ENCODE peak calls at places on chromosomes 2 and 18, in five cellular contexts. X is fibroblast of pulmonary artery, P is spleen, F is tibial nerve, R is endodermal cell. K is an unnamed sample.
A peak's percentile ranks its signal among the peaks of the same experiment; 100 is the strongest.

GRCh38 chr2:171319164-171319810 is 114.5 kb downstream of the METTL8 start:
- DNase-seq in X (peak; percentile 74), P (no peak), F (no peak), R (peak; percentile 72), K (peak; percentile 29)

GRCh38 chr2:126786765-126787164 is 111.9 kb upstream of the TEX51 start:
- DNase-seq in X (no peak), P (peak; percentile 37), F (no peak), R (no peak), K (no peak)

GRCh38 chr2:122203523-122203922 is 448.1 kb downstream of the TSN start:
- DNase-seq in X (peak; percentile 90), P (no peak), F (no peak), R (no peak), K (no peak)

GRCh38 chr2:235433860-235434259 is 60.0 kb upstream of the AGAP1 start:
- DNase-seq in X (peak; percentile 20), P (no peak), F (peak; percentile 26), R (peak; percentile 17), K (no peak)

GRCh38 chr2:69116438-69116837 is 103.5 kb downstream of the ANTXR1 start:
- DNase-seq in X (no peak), P (no peak), F (no peak), R (no peak), K (no peak)

GRCh38 chr2:98833172-98833916 is 102.4 kb upstream of the MGAT4A start:
- DNase-seq in X (no peak), P (no peak), F (no peak), R (no peak), K (no peak)

GRCh38 chr18:70400473-70400872 is 111.6 kb downstream of the SOCS6 start:
- DNase-seq in X (no peak), P (no peak), F (no peak), R (no peak), K (no peak)

GRCh38 chr2:113700186-113700841 is 56.1 kb downstream of the SLC35F5 start:
- DNase-seq in X (peak; percentile 12), P (peak; percentile 86), F (no peak), R (peak; percentile 55), K (peak; percentile 89)

GRCh38 chr2:100327742-100328141 is 5.4 kb upstream of the LONRF2 start:
- DNase-seq in X (no peak), P (no peak), F (no peak), R (no peak), K (no peak)

GRCh38 chr2:25740810-25741381 is 67.5 kb upstream of the DTNB start:
- DNase-seq in X (no peak), P (no peak), F (no peak), R (peak; percentile 82), K (no peak)

GRCh38 chr2:112480540-112481049 is 1.4 kb upstream of the TTL start:
- DNase-seq in X (no peak), P (no peak), F (no peak), R (no peak), K (peak; percentile 62)

GRCh38 chr2:231191896-231192872 is 6.2 kb upstream of the ARMC9 start:
- DNase-seq in X (peak; percentile 91), P (no peak), F (peak; percentile 71), R (peak; percentile 94), K (no peak)

GRCh38 chr2:215729985-215730620 is 283.2 kb downstream of the MREG start:
- DNase-seq in X (no peak), P (no peak), F (no peak), R (no peak), K (no peak)

GRCh38 chr2:5946210-5947118 is 254.3 kb downstream of the SOX11 start:
- DNase-seq in X (no peak), P (no peak), F (no peak), R (no peak), K (no peak)

GRCh38 chr2:5926896-5927512 is 234.8 kb downstream of the SOX11 start:
- DNase-seq in X (no peak), P (no peak), F (no peak), R (no peak), K (no peak)

GRCh38 chr2:217338306-217338916 is 478.5 kb upstream of the TNP1 start:
- DNase-seq in X (peak; percentile 46), P (no peak), F (no peak), R (no peak), K (no peak)

GRCh38 chr2:29596584-29596983 is 324.8 kb downstream of the ALK start:
- DNase-seq in X (no peak), P (no peak), F (no peak), R (no peak), K (no peak)

GRCh38 chr2:29590211-29590610 is 331.2 kb downstream of the ALK start:
- DNase-seq in X (no peak), P (no peak), F (no peak), R (no peak), K (no peak)

GRCh38 chr2:29587791-29588190 is 333.6 kb downstream of the ALK start:
- DNase-seq in X (no peak), P (no peak), F (no peak), R (no peak), K (no peak)

GRCh38 chr2:29589440-29590103 is 331.8 kb downstream of the ALK start:
- DNase-seq in X (no peak), P (no peak), F (no peak), R (no peak), K (no peak)

GRCh38 chr2:29591600-29591999 is 329.8 kb downstream of the ALK start:
- DNase-seq in X (no peak), P (no peak), F (no peak), R (no peak), K (no peak)
- TF ChIP-seq CTCF in X (no peak), P (no peak), F (no peak), R (no peak), K (no peak)

GRCh38 chr18:72089432-72089831 is 454.7 kb downstream of the CBLN2 start:
- DNase-seq in X (no peak), P (no peak), F (no peak), R (no peak), K (no peak)

GRCh38 chr18:72091369-72091768 is 452.8 kb downstream of the CBLN2 start:
- DNase-seq in X (no peak), P (no peak), F (no peak), R (peak; percentile 49), K (no peak)

DNA sequence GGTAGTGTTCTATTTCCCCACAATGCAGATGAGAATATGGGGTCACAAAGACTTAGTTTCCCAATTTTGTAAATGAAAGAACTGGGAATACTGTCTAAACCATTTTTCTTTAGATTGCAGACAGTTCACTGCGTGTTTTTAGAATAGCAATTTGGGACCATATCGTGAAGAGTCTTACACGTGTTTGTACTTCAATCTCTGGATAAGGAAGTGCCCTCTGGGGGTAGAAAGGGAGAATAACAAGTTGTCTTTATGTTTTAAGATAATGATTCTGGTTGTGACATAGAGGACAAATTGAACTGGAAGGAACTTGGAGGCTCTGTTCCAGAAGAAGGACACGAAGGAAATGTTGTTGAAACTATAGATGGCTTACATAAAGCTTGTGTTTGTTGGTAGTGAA is 457.7 kb downstream of the CBLN2 start:
- DNase-seq in X (peak; percentile 47), P (no peak), F (no peak), R (no peak), K (no peak)
- TF ChIP-seq CTCF in X (peak; percentile 48), P (peak; percentile 14), F (peak; percentile 14), R (peak; percentile 79), K (no peak)

GRCh38 chr2:148670773-148671172 is 26.2 kb downstream of the EPC2 start:
- DNase-seq in X (no peak), P (no peak), F (no peak), R (no peak), K (no peak)
- TF ChIP-seq CTCF in X (no peak), P (no peak), F (no peak), R (no peak), K (no peak)

DNA sequence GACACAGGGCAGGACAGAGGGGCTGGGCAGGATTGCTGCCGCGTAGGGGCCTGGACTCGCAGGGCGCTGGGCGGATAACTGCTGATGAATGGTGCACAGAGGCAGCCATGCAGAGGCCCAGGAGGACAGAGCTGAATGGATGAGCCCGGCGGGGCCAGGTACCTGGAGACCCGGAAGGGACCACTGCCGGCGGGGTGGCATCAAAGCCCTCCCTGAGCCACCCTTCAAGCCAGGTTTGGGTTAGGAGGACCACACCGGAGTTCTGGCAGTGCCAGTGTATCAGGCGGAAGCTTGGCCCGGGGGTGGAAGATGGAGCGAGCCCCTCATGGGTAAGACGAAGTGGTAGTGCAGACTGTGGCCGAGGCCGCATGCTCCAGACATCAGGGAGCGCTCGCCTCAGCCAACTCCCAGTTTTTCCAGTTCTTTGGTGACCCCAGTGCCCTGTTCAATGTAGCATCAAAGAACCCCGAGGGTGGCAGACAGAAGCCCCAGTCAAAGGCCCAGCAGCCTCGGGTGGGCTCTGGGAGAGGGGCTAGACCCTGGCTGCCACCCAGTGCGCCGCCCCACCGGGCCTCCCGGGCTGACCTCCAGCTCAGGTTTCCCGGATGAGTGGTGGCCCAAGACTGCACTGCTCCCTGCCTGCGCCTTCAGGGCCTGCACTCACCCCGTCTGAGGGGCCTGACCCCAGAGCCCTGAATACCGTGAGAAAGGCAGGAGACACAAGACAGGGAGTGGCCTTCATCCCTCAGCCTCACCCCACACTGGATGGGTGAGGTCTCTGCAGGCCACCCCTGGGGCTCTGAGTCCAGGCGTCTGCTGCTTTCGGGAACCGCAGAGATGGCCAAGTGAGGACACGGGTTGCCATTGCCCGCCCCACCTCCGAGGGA is 50.9 kb downstream of the ACAA2 start:
- DNase-seq in X (no peak), P (no peak), F (no peak), R (peak; percentile 74), K (no peak)
- TF ChIP-seq CTCF in X (no peak), P (no peak), F (no peak), R (peak; percentile 60), K (no peak)

GRCh38 chr2:198961555-198961954 is 496.2 kb downstream of the SATB2 start:
- DNase-seq in X (no peak), P (no peak), F (no peak), R (no peak), K (no peak)
- TF ChIP-seq CTCF in X (no peak), P (no peak), F (no peak), R (peak; percentile 64), K (no peak)

DNA sequence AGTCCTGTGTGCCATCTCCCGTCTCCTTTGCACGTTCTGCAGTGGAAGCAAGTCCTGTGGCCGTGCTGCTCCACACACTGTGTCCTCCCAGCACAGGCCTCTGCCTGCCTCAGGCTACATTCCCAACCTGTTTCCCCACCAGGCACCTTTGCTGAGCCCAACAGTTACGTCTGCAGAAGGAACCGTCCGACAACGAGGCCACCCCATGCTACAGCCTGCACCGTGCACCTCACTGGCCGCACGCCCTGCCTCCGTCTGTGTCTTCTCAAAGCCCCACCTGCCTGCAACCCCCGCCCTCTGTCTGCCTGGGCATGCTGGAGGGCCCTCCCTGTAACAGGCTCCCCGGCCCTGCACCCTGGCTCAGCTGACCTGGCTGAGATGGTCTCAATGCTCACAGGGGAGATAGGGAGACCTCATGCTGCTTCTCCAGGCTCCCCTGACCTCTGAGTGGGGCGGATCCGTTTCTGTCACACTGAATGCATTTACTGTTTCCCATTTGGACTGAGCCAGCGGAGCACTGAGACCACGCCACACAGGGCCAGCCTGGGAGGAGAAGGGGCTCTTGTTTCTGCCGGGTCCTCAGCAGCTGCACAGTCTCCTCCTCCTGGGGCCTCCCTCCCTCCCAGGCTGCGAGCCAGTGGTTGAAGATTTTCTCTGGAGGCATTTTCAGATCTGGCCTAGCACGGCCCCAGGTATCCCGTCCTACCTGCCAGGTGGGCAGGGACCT is 109.1 kb upstream of the OTOS start:
- DNase-seq in X (no peak), P (peak; percentile 64), F (no peak), R (peak; percentile 52), K (no peak)
- TF ChIP-seq CTCF in X (no peak), P (no peak), F (no peak), R (no peak), K (no peak)

DNA sequence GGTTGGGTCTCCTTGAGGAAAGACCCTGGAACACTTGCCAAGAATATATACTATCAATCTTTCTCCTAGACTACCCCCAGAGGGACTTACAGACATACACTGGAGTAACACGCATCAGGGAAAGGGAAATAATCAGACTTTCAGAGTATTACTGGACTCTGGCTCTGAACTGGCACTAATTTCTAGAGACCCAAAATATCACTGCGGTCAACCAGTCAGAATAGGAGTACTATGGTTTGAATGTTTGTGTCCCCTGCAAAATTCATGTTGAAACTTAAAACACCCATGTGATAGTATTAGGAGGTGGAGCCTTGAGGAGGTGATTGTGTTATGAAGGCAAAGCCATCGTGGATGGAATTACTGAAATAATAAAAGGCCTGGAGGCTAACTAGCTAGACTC is 323.7 kb downstream of the EN1 start:
- DNase-seq in X (no peak), P (no peak), F (no peak), R (no peak), K (no peak)
- TF ChIP-seq CTCF in X (no peak), P (no peak), F (no peak), R (no peak), K (no peak)